ENCODE peak calls at places on chromosomes 5 and 9, in ten cellular contexts. One of them, this sample, is unnamed.

GRCh38 chr9:105341784-105342183 is 97.3 kb downstream of the SLC44A1 start:
- DNase-seq in activated CD4-positive, alpha-beta T cell treated with anti-CD3 and anti-CD28 coated beads, Interleukin-2, amount 50 U/mL, for 1 hour: no peak
- DNase-seq in Panc1: no peak
- DNase-seq in PC-9: no peak
- DNase-seq in stimulated activated CD4-positive, alpha-beta T cell treated with anti-CD3 and anti-CD28 coated beads, Interleukin-15, amount 100 ng/mL, for 24 hours: no peak
- DNase-seq in Kasumi-1: peak
- DNase-seq in activated naive CD4-positive, alpha-beta T cell treated with anti-CD3 and anti-CD28 coated beads, Interleukin-2, amount 50 U/mL, for 16 hours: no peak
- DNase-seq in H9: no peak
- DNase-seq in NCI-H460: no peak
- DNase-seq in activated CD4-positive, CD25-positive, alpha-beta regulatory T cell: no peak
- DNase-seq in this sample: no peak

GRCh38 chr5:68529581-68529980 is 314.0 kb downstream of the PIK3R1 start:
- DNase-seq in Panc1: no peak
- DNase-seq in activated naive CD4-positive, alpha-beta T cell treated with anti-CD3 and anti-CD28 coated beads, Interleukin-2, amount 50 U/mL, for 16 hours: no peak
- DNase-seq in PC-9: no peak
- DNase-seq in activated CD4-positive, CD25-positive, alpha-beta regulatory T cell: no peak
- DNase-seq in NCI-H460: no peak
- DNase-seq in H9: no peak
- DNase-seq in Kasumi-1: no peak
- DNase-seq in stimulated activated CD4-positive, alpha-beta T cell treated with anti-CD3 and anti-CD28 coated beads, Interleukin-15, amount 100 ng/mL, for 24 hours: no peak
- DNase-seq in activated CD4-positive, alpha-beta T cell treated with anti-CD3 and anti-CD28 coated beads, Interleukin-2, amount 50 U/mL, for 1 hour: no peak
- DNase-seq in this sample: no peak

GRCh38 chr5:154311362-154311761 is 120.8 kb downstream of the GALNT10 start:
- DNase-seq in PC-9: no peak
- DNase-seq in activated CD4-positive, CD25-positive, alpha-beta regulatory T cell: no peak
- DNase-seq in NCI-H460: no peak
- DNase-seq in Panc1: no peak
- DNase-seq in activated CD4-positive, alpha-beta T cell treated with anti-CD3 and anti-CD28 coated beads, Interleukin-2, amount 50 U/mL, for 1 hour: no peak
- DNase-seq in H9: no peak
- DNase-seq in activated naive CD4-positive, alpha-beta T cell treated with anti-CD3 and anti-CD28 coated beads, Interleukin-2, amount 50 U/mL, for 16 hours: peak
- DNase-seq in Kasumi-1: no peak
- DNase-seq in stimulated activated CD4-positive, alpha-beta T cell treated with anti-CD3 and anti-CD28 coated beads, Interleukin-15, amount 100 ng/mL, for 24 hours: peak
- DNase-seq in this sample: no peak

GRCh38 chr5:134568761-134569725 is 43.6 kb downstream of the JADE2 start:
- DNase-seq in activated CD4-positive, alpha-beta T cell treated with anti-CD3 and anti-CD28 coated beads, Interleukin-2, amount 50 U/mL, for 1 hour: no peak
- DNase-seq in activated naive CD4-positive, alpha-beta T cell treated with anti-CD3 and anti-CD28 coated beads, Interleukin-2, amount 50 U/mL, for 16 hours: no peak
- DNase-seq in stimulated activated CD4-positive, alpha-beta T cell treated with anti-CD3 and anti-CD28 coated beads, Interleukin-15, amount 100 ng/mL, for 24 hours: no peak
- DNase-seq in activated CD4-positive, CD25-positive, alpha-beta regulatory T cell: no peak
- DNase-seq in H9: no peak
- DNase-seq in Kasumi-1: no peak
- DNase-seq in Panc1: no peak
- DNase-seq in PC-9: peak
- DNase-seq in NCI-H460: peak
- DNase-seq in this sample: peak

GRCh38 chr5:85647349-85648127 is 970.2 kb upstream of the COX7C start:
- DNase-seq in Kasumi-1: no peak
- DNase-seq in activated naive CD4-positive, alpha-beta T cell treated with anti-CD3 and anti-CD28 coated beads, Interleukin-2, amount 50 U/mL, for 16 hours: no peak
- DNase-seq in activated CD4-positive, alpha-beta T cell treated with anti-CD3 and anti-CD28 coated beads, Interleukin-2, amount 50 U/mL, for 1 hour: no peak
- DNase-seq in H9: no peak
- DNase-seq in stimulated activated CD4-positive, alpha-beta T cell treated with anti-CD3 and anti-CD28 coated beads, Interleukin-15, amount 100 ng/mL, for 24 hours: no peak
- DNase-seq in PC-9: peak
- DNase-seq in NCI-H460: no peak
- DNase-seq in Panc1: no peak
- DNase-seq in activated CD4-positive, CD25-positive, alpha-beta regulatory T cell: no peak
- DNase-seq in this sample: no peak

GRCh38 chr9:131951905-131952304 is 127.8 kb downstream of the MED27 start:
- DNase-seq in activated CD4-positive, CD25-positive, alpha-beta regulatory T cell: no peak
- DNase-seq in stimulated activated CD4-positive, alpha-beta T cell treated with anti-CD3 and anti-CD28 coated beads, Interleukin-15, amount 100 ng/mL, for 24 hours: no peak
- DNase-seq in NCI-H460: no peak
- DNase-seq in Panc1: no peak
- DNase-seq in H9: no peak
- DNase-seq in PC-9: no peak
- DNase-seq in activated naive CD4-positive, alpha-beta T cell treated with anti-CD3 and anti-CD28 coated beads, Interleukin-2, amount 50 U/mL, for 16 hours: no peak
- DNase-seq in activated CD4-positive, alpha-beta T cell treated with anti-CD3 and anti-CD28 coated beads, Interleukin-2, amount 50 U/mL, for 1 hour: no peak
- DNase-seq in Kasumi-1: no peak
- DNase-seq in this sample: no peak

GRCh38 chr9:1083325-1083913 is 33.3 kb downstream of the DMRT2 start:
- DNase-seq in H9: no peak
- DNase-seq in activated CD4-positive, CD25-positive, alpha-beta regulatory T cell: no peak
- DNase-seq in activated CD4-positive, alpha-beta T cell treated with anti-CD3 and anti-CD28 coated beads, Interleukin-2, amount 50 U/mL, for 1 hour: peak
- DNase-seq in activated naive CD4-positive, alpha-beta T cell treated with anti-CD3 and anti-CD28 coated beads, Interleukin-2, amount 50 U/mL, for 16 hours: no peak
- DNase-seq in Kasumi-1: no peak
- DNase-seq in NCI-H460: peak
- DNase-seq in Panc1: no peak
- DNase-seq in PC-9: no peak
- DNase-seq in stimulated activated CD4-positive, alpha-beta T cell treated with anti-CD3 and anti-CD28 coated beads, Interleukin-15, amount 100 ng/mL, for 24 hours: peak
- DNase-seq in this sample: no peak

GRCh38 chr9:37466037-37466709 is 923 bp upstream of the ZBTB5 start:
- DNase-seq in NCI-H460: peak
- DNase-seq in activated CD4-positive, CD25-positive, alpha-beta regulatory T cell: peak
- DNase-seq in activated naive CD4-positive, alpha-beta T cell treated with anti-CD3 and anti-CD28 coated beads, Interleukin-2, amount 50 U/mL, for 16 hours: peak
- DNase-seq in PC-9: peak
- DNase-seq in H9: peak
- DNase-seq in activated CD4-positive, alpha-beta T cell treated with anti-CD3 and anti-CD28 coated beads, Interleukin-2, amount 50 U/mL, for 1 hour: peak
- DNase-seq in Panc1: peak
- DNase-seq in stimulated activated CD4-positive, alpha-beta T cell treated with anti-CD3 and anti-CD28 coated beads, Interleukin-15, amount 100 ng/mL, for 24 hours: peak
- DNase-seq in Kasumi-1: peak
- DNase-seq in this sample: peak

GRCh38 chr5:82673460-82673859 is 395.3 kb upstream of the RPS23 start:
- DNase-seq in Kasumi-1: no peak
- DNase-seq in NCI-H460: no peak
- DNase-seq in PC-9: no peak
- DNase-seq in H9: no peak
- DNase-seq in stimulated activated CD4-positive, alpha-beta T cell treated with anti-CD3 and anti-CD28 coated beads, Interleukin-15, amount 100 ng/mL, for 24 hours: peak
- DNase-seq in activated CD4-positive, CD25-positive, alpha-beta regulatory T cell: no peak
- DNase-seq in activated CD4-positive, alpha-beta T cell treated with anti-CD3 and anti-CD28 coated beads, Interleukin-2, amount 50 U/mL, for 1 hour: no peak
- DNase-seq in Panc1: no peak
- DNase-seq in activated naive CD4-positive, alpha-beta T cell treated with anti-CD3 and anti-CD28 coated beads, Interleukin-2, amount 50 U/mL, for 16 hours: no peak
- DNase-seq in this sample: no peak

GRCh38 chr5:72197393-72197792 is 90.1 kb downstream of the MAP1B start:
- DNase-seq in PC-9: no peak
- DNase-seq in Panc1: no peak
- DNase-seq in H9: no peak
- DNase-seq in stimulated activated CD4-positive, alpha-beta T cell treated with anti-CD3 and anti-CD28 coated beads, Interleukin-15, amount 100 ng/mL, for 24 hours: no peak
- DNase-seq in NCI-H460: no peak
- DNase-seq in activated CD4-positive, alpha-beta T cell treated with anti-CD3 and anti-CD28 coated beads, Interleukin-2, amount 50 U/mL, for 1 hour: no peak
- DNase-seq in Kasumi-1: no peak
- DNase-seq in activated naive CD4-positive, alpha-beta T cell treated with anti-CD3 and anti-CD28 coated beads, Interleukin-2, amount 50 U/mL, for 16 hours: no peak
- DNase-seq in activated CD4-positive, CD25-positive, alpha-beta regulatory T cell: no peak
- DNase-seq in this sample: no peak

GRCh38 chr9:130938652-130939404 is at the start of gene FIBCD1:
- DNase-seq in Panc1: no peak
- DNase-seq in NCI-H460: peak
- DNase-seq in activated CD4-positive, alpha-beta T cell treated with anti-CD3 and anti-CD28 coated beads, Interleukin-2, amount 50 U/mL, for 1 hour: no peak
- DNase-seq in PC-9: peak
- DNase-seq in stimulated activated CD4-positive, alpha-beta T cell treated with anti-CD3 and anti-CD28 coated beads, Interleukin-15, amount 100 ng/mL, for 24 hours: peak
- DNase-seq in H9: peak
- DNase-seq in Kasumi-1: peak
- DNase-seq in activated naive CD4-positive, alpha-beta T cell treated with anti-CD3 and anti-CD28 coated beads, Interleukin-2, amount 50 U/mL, for 16 hours: no peak
- DNase-seq in activated CD4-positive, CD25-positive, alpha-beta regulatory T cell: no peak
- DNase-seq in this sample: no peak

GRCh38 chr5:66174338-66174737 is 30.2 kb downstream of the SREK1 start:
- DNase-seq in H9: no peak
- DNase-seq in PC-9: no peak
- DNase-seq in stimulated activated CD4-positive, alpha-beta T cell treated with anti-CD3 and anti-CD28 coated beads, Interleukin-15, amount 100 ng/mL, for 24 hours: no peak
- DNase-seq in activated CD4-positive, CD25-positive, alpha-beta regulatory T cell: no peak
- DNase-seq in Panc1: no peak
- DNase-seq in Kasumi-1: peak
- DNase-seq in activated naive CD4-positive, alpha-beta T cell treated with anti-CD3 and anti-CD28 coated beads, Interleukin-2, amount 50 U/mL, for 16 hours: no peak
- DNase-seq in activated CD4-positive, alpha-beta T cell treated with anti-CD3 and anti-CD28 coated beads, Interleukin-2, amount 50 U/mL, for 1 hour: no peak
- DNase-seq in NCI-H460: peak
- DNase-seq in this sample: no peak

GRCh38 chr5:83633285-83633684 is 87.4 kb downstream of the HAPLN1 start:
- DNase-seq in PC-9: no peak
- DNase-seq in Kasumi-1: no peak
- DNase-seq in H9: no peak
- DNase-seq in activated CD4-positive, CD25-positive, alpha-beta regulatory T cell: no peak
- DNase-seq in NCI-H460: no peak
- DNase-seq in activated CD4-positive, alpha-beta T cell treated with anti-CD3 and anti-CD28 coated beads, Interleukin-2, amount 50 U/mL, for 1 hour: no peak
- DNase-seq in Panc1: no peak
- DNase-seq in stimulated activated CD4-positive, alpha-beta T cell treated with anti-CD3 and anti-CD28 coated beads, Interleukin-15, amount 100 ng/mL, for 24 hours: no peak
- DNase-seq in activated naive CD4-positive, alpha-beta T cell treated with anti-CD3 and anti-CD28 coated beads, Interleukin-2, amount 50 U/mL, for 16 hours: no peak
- DNase-seq in this sample: no peak

GRCh38 chr5:62395210-62395950 is 8.3 kb downstream of the DIMT1 start:
- DNase-seq in PC-9: no peak
- DNase-seq in NCI-H460: no peak
- DNase-seq in Panc1: no peak
- DNase-seq in activated CD4-positive, alpha-beta T cell treated with anti-CD3 and anti-CD28 coated beads, Interleukin-2, amount 50 U/mL, for 1 hour: no peak
- DNase-seq in activated naive CD4-positive, alpha-beta T cell treated with anti-CD3 and anti-CD28 coated beads, Interleukin-2, amount 50 U/mL, for 16 hours: no peak
- DNase-seq in activated CD4-positive, CD25-positive, alpha-beta regulatory T cell: no peak
- DNase-seq in stimulated activated CD4-positive, alpha-beta T cell treated with anti-CD3 and anti-CD28 coated beads, Interleukin-15, amount 100 ng/mL, for 24 hours: peak
- DNase-seq in H9: no peak
- DNase-seq in Kasumi-1: no peak
- DNase-seq in this sample: no peak

GRCh38 chr5:76517334-76517733 is 105.9 kb downstream of the F2RL2 start:
- DNase-seq in stimulated activated CD4-positive, alpha-beta T cell treated with anti-CD3 and anti-CD28 coated beads, Interleukin-15, amount 100 ng/mL, for 24 hours: no peak
- DNase-seq in activated CD4-positive, alpha-beta T cell treated with anti-CD3 and anti-CD28 coated beads, Interleukin-2, amount 50 U/mL, for 1 hour: no peak
- DNase-seq in activated naive CD4-positive, alpha-beta T cell treated with anti-CD3 and anti-CD28 coated beads, Interleukin-2, amount 50 U/mL, for 16 hours: no peak
- DNase-seq in activated CD4-positive, CD25-positive, alpha-beta regulatory T cell: no peak
- DNase-seq in PC-9: no peak
- DNase-seq in Kasumi-1: no peak
- DNase-seq in H9: no peak
- DNase-seq in Panc1: no peak
- DNase-seq in NCI-H460: no peak
- DNase-seq in this sample: no peak

GRCh38 chr9:89825648-89826047 is 220.8 kb downstream of the GADD45G start:
- DNase-seq in H9: no peak
- DNase-seq in activated naive CD4-positive, alpha-beta T cell treated with anti-CD3 and anti-CD28 coated beads, Interleukin-2, amount 50 U/mL, for 16 hours: no peak
- DNase-seq in stimulated activated CD4-positive, alpha-beta T cell treated with anti-CD3 and anti-CD28 coated beads, Interleukin-15, amount 100 ng/mL, for 24 hours: no peak
- DNase-seq in activated CD4-positive, alpha-beta T cell treated with anti-CD3 and anti-CD28 coated beads, Interleukin-2, amount 50 U/mL, for 1 hour: no peak
- DNase-seq in PC-9: no peak
- DNase-seq in NCI-H460: no peak
- DNase-seq in Kasumi-1: no peak
- DNase-seq in Panc1: no peak
- DNase-seq in activated CD4-positive, CD25-positive, alpha-beta regulatory T cell: no peak
- DNase-seq in this sample: no peak

GRCh38 chr5:72378636-72379289 is 58.6 kb downstream of the PTCD2 start:
- DNase-seq in Panc1: no peak
- DNase-seq in Kasumi-1: peak
- DNase-seq in PC-9: peak
- DNase-seq in activated naive CD4-positive, alpha-beta T cell treated with anti-CD3 and anti-CD28 coated beads, Interleukin-2, amount 50 U/mL, for 16 hours: no peak
- DNase-seq in NCI-H460: peak
- DNase-seq in H9: no peak
- DNase-seq in activated CD4-positive, CD25-positive, alpha-beta regulatory T cell: no peak
- DNase-seq in activated CD4-positive, alpha-beta T cell treated with anti-CD3 and anti-CD28 coated beads, Interleukin-2, amount 50 U/mL, for 1 hour: no peak
- DNase-seq in stimulated activated CD4-positive, alpha-beta T cell treated with anti-CD3 and anti-CD28 coated beads, Interleukin-15, amount 100 ng/mL, for 24 hours: no peak
- DNase-seq in this sample: no peak

GRCh38 chr9:132804576-132805295 is 73.3 kb downstream of the AK8 start:
- DNase-seq in Kasumi-1: no peak
- DNase-seq in activated naive CD4-positive, alpha-beta T cell treated with anti-CD3 and anti-CD28 coated beads, Interleukin-2, amount 50 U/mL, for 16 hours: no peak
- DNase-seq in H9: no peak
- DNase-seq in PC-9: no peak
- DNase-seq in Panc1: no peak
- DNase-seq in stimulated activated CD4-positive, alpha-beta T cell treated with anti-CD3 and anti-CD28 coated beads, Interleukin-15, amount 100 ng/mL, for 24 hours: no peak
- DNase-seq in NCI-H460: no peak
- DNase-seq in activated CD4-positive, alpha-beta T cell treated with anti-CD3 and anti-CD28 coated beads, Interleukin-2, amount 50 U/mL, for 1 hour: no peak
- DNase-seq in activated CD4-positive, CD25-positive, alpha-beta regulatory T cell: no peak
- DNase-seq in this sample: no peak

GRCh38 chr5:145062280-145062679 is 772.9 kb downstream of the PRELID2 start:
- DNase-seq in Kasumi-1: no peak
- DNase-seq in H9: no peak
- DNase-seq in NCI-H460: no peak
- DNase-seq in activated CD4-positive, CD25-positive, alpha-beta regulatory T cell: no peak
- DNase-seq in activated naive CD4-positive, alpha-beta T cell treated with anti-CD3 and anti-CD28 coated beads, Interleukin-2, amount 50 U/mL, for 16 hours: no peak
- DNase-seq in activated CD4-positive, alpha-beta T cell treated with anti-CD3 and anti-CD28 coated beads, Interleukin-2, amount 50 U/mL, for 1 hour: no peak
- DNase-seq in stimulated activated CD4-positive, alpha-beta T cell treated with anti-CD3 and anti-CD28 coated beads, Interleukin-15, amount 100 ng/mL, for 24 hours: no peak
- DNase-seq in Panc1: no peak
- DNase-seq in PC-9: no peak
- DNase-seq in this sample: no peak

GRCh38 chr5:64199425-64199824 is 33.8 kb downstream of the RNF180 start:
- DNase-seq in Panc1: no peak
- DNase-seq in activated CD4-positive, alpha-beta T cell treated with anti-CD3 and anti-CD28 coated beads, Interleukin-2, amount 50 U/mL, for 1 hour: no peak
- DNase-seq in PC-9: no peak
- DNase-seq in NCI-H460: no peak
- DNase-seq in Kasumi-1: no peak
- DNase-seq in H9: no peak
- DNase-seq in activated CD4-positive, CD25-positive, alpha-beta regulatory T cell: no peak
- DNase-seq in stimulated activated CD4-positive, alpha-beta T cell treated with anti-CD3 and anti-CD28 coated beads, Interleukin-15, amount 100 ng/mL, for 24 hours: no peak
- DNase-seq in activated naive CD4-positive, alpha-beta T cell treated with anti-CD3 and anti-CD28 coated beads, Interleukin-2, amount 50 U/mL, for 16 hours: no peak
- DNase-seq in this sample: no peak

GRCh38 chr5:801472-801871 is 16.9 kb upstream of the ZDHHC11B start:
- DNase-seq in stimulated activated CD4-positive, alpha-beta T cell treated with anti-CD3 and anti-CD28 coated beads, Interleukin-15, amount 100 ng/mL, for 24 hours: no peak
- DNase-seq in H9: no peak
- DNase-seq in activated naive CD4-positive, alpha-beta T cell treated with anti-CD3 and anti-CD28 coated beads, Interleukin-2, amount 50 U/mL, for 16 hours: no peak
- DNase-seq in activated CD4-positive, alpha-beta T cell treated with anti-CD3 and anti-CD28 coated beads, Interleukin-2, amount 50 U/mL, for 1 hour: no peak
- DNase-seq in activated CD4-positive, CD25-positive, alpha-beta regulatory T cell: no peak
- DNase-seq in PC-9: no peak
- DNase-seq in NCI-H460: no peak
- DNase-seq in Kasumi-1: no peak
- DNase-seq in Panc1: no peak
- DNase-seq in this sample: no peak